ENCODE peak calls at places on chromosomes 5 and 9, in five cellular contexts. One of them, this sample, is unnamed.

GRCh38 chr5:176597417-176598389 is 12.3 kb downstream of the GPRIN1 start:
- DNase-seq in kidney epithelial cell: no peak
- DNase-seq in neural progenitor cell: no peak
- DNase-seq in lung: no peak
- DNase-seq in right atrium auricular region: no peak
- DNase-seq in this sample: no peak

GRCh38 chr9:91034976-91035824 is 233.6 kb downstream of the SYK start:
- DNase-seq in kidney epithelial cell: no peak
- DNase-seq in neural progenitor cell: no peak
- DNase-seq in lung: no peak
- DNase-seq in right atrium auricular region: no peak
- DNase-seq in this sample: no peak

GRCh38 chr5:78008356-78008967 is 232.3 kb upstream of the TBCA start:
- DNase-seq in kidney epithelial cell: peak
- DNase-seq in neural progenitor cell: peak
- DNase-seq in lung: no peak
- DNase-seq in right atrium auricular region: no peak
- DNase-seq in this sample: peak

GRCh38 chr5:72693001-72693442 is 123.4 kb upstream of the TNPO1 start:
- DNase-seq in kidney epithelial cell: no peak
- DNase-seq in neural progenitor cell: no peak
- DNase-seq in lung: no peak
- DNase-seq in right atrium auricular region: no peak
- DNase-seq in this sample: no peak

GRCh38 chr9:15018238-15018637 is 108.0 kb upstream of the FREM1 start:
- DNase-seq in kidney epithelial cell: no peak
- DNase-seq in neural progenitor cell: no peak
- DNase-seq in lung: no peak
- DNase-seq in right atrium auricular region: no peak
- DNase-seq in this sample: no peak

GRCh38 chr9:123360161-123361085 is 4.4 kb downstream of the CRB2 start:
- DNase-seq in kidney epithelial cell: no peak
- DNase-seq in neural progenitor cell: peak
- DNase-seq in lung: peak
- DNase-seq in right atrium auricular region: no peak
- DNase-seq in this sample: no peak

GRCh38 chr5:176542596-176543427 is 5.6 kb upstream of the RNF44 start:
- DNase-seq in kidney epithelial cell: no peak
- DNase-seq in neural progenitor cell: peak
- DNase-seq in lung: no peak
- DNase-seq in right atrium auricular region: no peak
- DNase-seq in this sample: no peak

GRCh38 chr5:115246361-115246991 is 16.2 kb downstream of the PGGT1B start:
- DNase-seq in kidney epithelial cell: no peak
- DNase-seq in neural progenitor cell: peak
- DNase-seq in lung: no peak
- DNase-seq in right atrium auricular region: no peak
- DNase-seq in this sample: no peak

GRCh38 chr9:136249881-136250559 is 4.4 kb upstream of the QSOX2 start:
- DNase-seq in kidney epithelial cell: no peak
- DNase-seq in neural progenitor cell: no peak
- DNase-seq in lung: no peak
- DNase-seq in right atrium auricular region: no peak
- DNase-seq in this sample: no peak

GRCh38 chr9:121839726-121840500 is 188.5 kb downstream of the DAB2IP start:
- DNase-seq in kidney epithelial cell: no peak
- DNase-seq in neural progenitor cell: no peak
- DNase-seq in lung: no peak
- DNase-seq in right atrium auricular region: no peak
- DNase-seq in this sample: no peak

GRCh38 chr5:150120062-150120441 is 33.7 kb upstream of the CSF1R start:
- DNase-seq in kidney epithelial cell: no peak
- DNase-seq in neural progenitor cell: no peak
- DNase-seq in lung: no peak
- DNase-seq in right atrium auricular region: no peak
- DNase-seq in this sample: no peak

GRCh38 chr9:117704024-117704575 is at the start of gene TLR4:
- DNase-seq in kidney epithelial cell: peak
- DNase-seq in neural progenitor cell: peak
- DNase-seq in lung: peak
- DNase-seq in right atrium auricular region: peak
- DNase-seq in this sample: peak

GRCh38 chr5:160199410-160199911 is 29.8 kb upstream of the FABP6 start:
- DNase-seq in kidney epithelial cell: no peak
- DNase-seq in neural progenitor cell: peak
- DNase-seq in lung: peak
- DNase-seq in right atrium auricular region: no peak
- DNase-seq in this sample: no peak

GRCh38 chr5:73213566-73213998 is 40.6 kb downstream of the TMEM174 start:
- DNase-seq in kidney epithelial cell: peak
- DNase-seq in neural progenitor cell: no peak
- DNase-seq in lung: no peak
- DNase-seq in right atrium auricular region: no peak
- DNase-seq in this sample: peak

GRCh38 chr5:108251350-108251749 is 130.5 kb downstream of the FBXL17 start:
- DNase-seq in kidney epithelial cell: no peak
- DNase-seq in neural progenitor cell: no peak
- DNase-seq in lung: no peak
- DNase-seq in right atrium auricular region: no peak
- DNase-seq in this sample: no peak

GRCh38 chr9:135294826-135295225 is 184.8 kb upstream of the PPP1R26 start:
- DNase-seq in kidney epithelial cell: no peak
- DNase-seq in neural progenitor cell: no peak
- DNase-seq in lung: no peak
- DNase-seq in right atrium auricular region: no peak
- DNase-seq in this sample: no peak

GRCh38 chr5:177608243-177609075 is 8.5 kb downstream of the B4GALT7 start:
- DNase-seq in kidney epithelial cell: no peak
- DNase-seq in neural progenitor cell: no peak
- DNase-seq in lung: no peak
- DNase-seq in right atrium auricular region: peak
- DNase-seq in this sample: no peak

GRCh38 chr5:142404046-142404477 is 79.2 kb upstream of the SPRY4 start:
- DNase-seq in kidney epithelial cell: no peak
- DNase-seq in neural progenitor cell: no peak
- DNase-seq in lung: no peak
- DNase-seq in right atrium auricular region: no peak
- DNase-seq in this sample: no peak

GRCh38 chr9:77514886-77515711 is 133.0 kb downstream of the GNA14 start:
- DNase-seq in kidney epithelial cell: no peak
- DNase-seq in neural progenitor cell: no peak
- DNase-seq in lung: no peak
- DNase-seq in right atrium auricular region: no peak
- DNase-seq in this sample: peak

GRCh38 chr5:84779206-84779605 is 394.5 kb upstream of the EDIL3 start:
- DNase-seq in kidney epithelial cell: no peak
- DNase-seq in neural progenitor cell: peak
- DNase-seq in lung: no peak
- DNase-seq in right atrium auricular region: no peak
- DNase-seq in this sample: no peak

GRCh38 chr5:53892236-53892635 is 331.8 kb downstream of the NDUFS4 start:
- DNase-seq in kidney epithelial cell: no peak
- DNase-seq in neural progenitor cell: no peak
- DNase-seq in lung: no peak
- DNase-seq in right atrium auricular region: no peak
- DNase-seq in this sample: no peak

GRCh38 chr9:1909322-1909721 is 105.8 kb upstream of the SMARCA2 start:
- DNase-seq in kidney epithelial cell: no peak
- DNase-seq in neural progenitor cell: no peak
- DNase-seq in lung: no peak
- DNase-seq in right atrium auricular region: no peak
- DNase-seq in this sample: no peak

GRCh38 chr9:93575706-93576295 is 583 bp upstream of the PHF2 start:
- DNase-seq in kidney epithelial cell: no peak
- DNase-seq in neural progenitor cell: peak
- DNase-seq in lung: peak
- DNase-seq in right atrium auricular region: peak
- DNase-seq in this sample: no peak

GRCh38 chr5:151228986-151229385 is 5.1 kb upstream of the CCDC69 start:
- DNase-seq in kidney epithelial cell: no peak
- DNase-seq in neural progenitor cell: no peak
- DNase-seq in lung: no peak
- DNase-seq in right atrium auricular region: no peak
- DNase-seq in this sample: no peak

GRCh38 chr5:113050606-113051391 is 74.2 kb downstream of the DCP2 start:
- DNase-seq in kidney epithelial cell: no peak
- DNase-seq in neural progenitor cell: no peak
- DNase-seq in lung: no peak
- DNase-seq in right atrium auricular region: no peak
- DNase-seq in this sample: no peak

GRCh38 chr9:127224178-127224882 is 40.2 kb upstream of the GARNL3 start:
- DNase-seq in kidney epithelial cell: no peak
- DNase-seq in neural progenitor cell: peak
- DNase-seq in lung: peak
- DNase-seq in right atrium auricular region: peak
- DNase-seq in this sample: peak
- TF ChIP-seq CTCF in kidney epithelial cell: peak
- TF ChIP-seq CTCF in neural progenitor cell: peak
- TF ChIP-seq CTCF in lung: no peak
- TF ChIP-seq CTCF in right atrium auricular region: peak
- TF ChIP-seq CTCF in this sample: peak

GRCh38 chr9:132163457-132163875 is 1.6 kb downstream of the NTNG2 start:
- DNase-seq in kidney epithelial cell: no peak
- DNase-seq in neural progenitor cell: peak
- DNase-seq in lung: no peak
- DNase-seq in right atrium auricular region: no peak
- DNase-seq in this sample: no peak
- H3K4me3 ChIP-seq in kidney epithelial cell: no peak
- H3K4me3 ChIP-seq in neural progenitor cell: peak
- H3K4me3 ChIP-seq in lung: peak
- H3K4me3 ChIP-seq in right atrium auricular region: peak
- H3K4me3 ChIP-seq in this sample: no peak

GRCh38 chr5:171598279-171599152 is 179.1 kb downstream of the FGF18 start:
- DNase-seq in kidney epithelial cell: no peak
- DNase-seq in neural progenitor cell: no peak
- DNase-seq in lung: no peak
- DNase-seq in right atrium auricular region: no peak
- DNase-seq in this sample: no peak
- TF ChIP-seq CTCF in kidney epithelial cell: no peak
- TF ChIP-seq CTCF in neural progenitor cell: peak
- TF ChIP-seq CTCF in lung: no peak
- TF ChIP-seq CTCF in right atrium auricular region: no peak
- TF ChIP-seq CTCF in this sample: peak

GRCh38 chr5:65479527-65479926 is 2.2 kb downstream of the ADAMTS6 start:
- DNase-seq in kidney epithelial cell: no peak
- DNase-seq in neural progenitor cell: no peak
- DNase-seq in lung: no peak
- DNase-seq in right atrium auricular region: no peak
- DNase-seq in this sample: no peak
- H3K4me3 ChIP-seq in kidney epithelial cell: peak
- H3K4me3 ChIP-seq in neural progenitor cell: peak
- H3K4me3 ChIP-seq in lung: no peak
- H3K4me3 ChIP-seq in right atrium auricular region: peak
- H3K4me3 ChIP-seq in this sample: peak

GRCh38 chr9:109100543-109101201 is 19.1 kb downstream of the TMEM245 start:
- DNase-seq in kidney epithelial cell: no peak
- DNase-seq in neural progenitor cell: no peak
- DNase-seq in lung: no peak
- DNase-seq in right atrium auricular region: no peak
- DNase-seq in this sample: no peak

GRCh38 chr9:109101202-109101595 is 18.5 kb downstream of the TMEM245 start:
- DNase-seq in kidney epithelial cell: no peak
- DNase-seq in neural progenitor cell: no peak
- DNase-seq in lung: no peak
- DNase-seq in right atrium auricular region: no peak
- DNase-seq in this sample: no peak

GRCh38 chr9:109098960-109099308 is 20.8 kb downstream of the TMEM245 start:
- DNase-seq in kidney epithelial cell: no peak
- DNase-seq in neural progenitor cell: no peak
- DNase-seq in lung: no peak
- DNase-seq in right atrium auricular region: no peak
- DNase-seq in this sample: no peak

GRCh38 chr9:109097156-109097555 is 22.6 kb downstream of the TMEM245 start:
- DNase-seq in kidney epithelial cell: no peak
- DNase-seq in neural progenitor cell: no peak
- DNase-seq in lung: no peak
- DNase-seq in right atrium auricular region: no peak
- DNase-seq in this sample: no peak

DNA sequence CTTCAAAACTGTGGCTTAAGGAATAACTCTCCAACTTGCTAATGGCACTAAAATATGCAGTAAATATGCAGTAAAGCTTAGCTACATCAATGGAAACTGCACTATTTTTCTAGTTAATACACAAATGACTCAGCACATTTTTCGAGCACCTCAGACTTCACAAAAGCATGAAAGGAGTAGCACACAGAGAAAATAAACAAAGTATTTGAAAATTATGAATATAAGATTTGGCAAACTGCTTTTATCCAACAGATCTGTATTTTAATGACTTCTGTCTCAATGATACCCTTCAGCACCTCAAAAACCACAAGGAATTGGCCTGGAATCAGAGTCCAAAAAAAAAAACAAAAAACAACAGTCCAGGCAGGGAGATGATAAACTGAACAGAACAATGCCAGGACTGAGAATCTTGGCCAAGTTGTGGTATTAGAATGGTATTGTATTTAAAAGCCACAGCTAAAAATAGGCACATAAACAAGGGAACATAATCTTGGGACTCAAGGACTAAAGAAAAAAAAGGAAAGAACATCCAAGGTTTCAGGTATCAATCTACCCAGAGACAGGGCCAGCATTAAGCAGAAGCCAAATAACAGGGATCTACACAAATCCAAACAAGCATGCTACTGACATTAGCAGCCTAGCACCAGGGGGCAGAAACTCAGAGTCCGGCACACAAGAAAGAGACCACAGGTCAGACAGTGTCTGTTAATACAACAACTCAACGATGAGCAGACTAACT is 21.4 kb downstream of the TMEM245 start:
- DNase-seq in kidney epithelial cell: no peak
- DNase-seq in neural progenitor cell: peak
- DNase-seq in lung: no peak
- DNase-seq in right atrium auricular region: no peak
- DNase-seq in this sample: no peak
- TF ChIP-seq CTCF in kidney epithelial cell: peak
- TF ChIP-seq CTCF in neural progenitor cell: peak
- TF ChIP-seq CTCF in lung: no peak
- TF ChIP-seq CTCF in right atrium auricular region: peak
- TF ChIP-seq CTCF in this sample: peak

GRCh38 chr9:129063061-129063460 is 17.9 kb upstream of the DOLPP1 start:
- DNase-seq in kidney epithelial cell: no peak
- DNase-seq in neural progenitor cell: no peak
- DNase-seq in lung: no peak
- DNase-seq in right atrium auricular region: no peak
- DNase-seq in this sample: no peak

GRCh38 chr9:129059796-129060785 is 20.8 kb upstream of the DOLPP1 start:
- DNase-seq in kidney epithelial cell: no peak
- DNase-seq in neural progenitor cell: no peak
- DNase-seq in lung: no peak
- DNase-seq in right atrium auricular region: no peak
- DNase-seq in this sample: no peak

GRCh38 chr9:129058965-129059795 is 21.7 kb upstream of the DOLPP1 start:
- DNase-seq in kidney epithelial cell: no peak
- DNase-seq in neural progenitor cell: no peak
- DNase-seq in lung: no peak
- DNase-seq in right atrium auricular region: no peak
- DNase-seq in this sample: no peak

GRCh38 chr9:129064499-129064908 is 16.4 kb upstream of the DOLPP1 start:
- DNase-seq in kidney epithelial cell: no peak
- DNase-seq in neural progenitor cell: no peak
- DNase-seq in lung: no peak
- DNase-seq in right atrium auricular region: no peak
- DNase-seq in this sample: no peak

GRCh38 chr9:129060991-129061390 is 19.9 kb upstream of the DOLPP1 start:
- DNase-seq in kidney epithelial cell: no peak
- DNase-seq in neural progenitor cell: no peak
- DNase-seq in lung: no peak
- DNase-seq in right atrium auricular region: no peak
- DNase-seq in this sample: no peak
- H3K4me3 ChIP-seq in kidney epithelial cell: no peak
- H3K4me3 ChIP-seq in neural progenitor cell: no peak
- H3K4me3 ChIP-seq in lung: no peak
- H3K4me3 ChIP-seq in right atrium auricular region: no peak
- H3K4me3 ChIP-seq in this sample: no peak